ENCODE peak calls at places on chromosomes 2 and 18, in nine cellular contexts. O is pancreas, Z is breast epithelium, R is AG10803, X is hippocampal formation, I is left ventricle myocardium superior, Q is 8988T, W is lower leg skin, F is WTC11. P is an unnamed sample.
A peak's percentile ranks its signal among the peaks of the same experiment; 100 is the strongest.

GRCh38 chr2:41989503-41990180 is 58.2 kb upstream of the PKDCC start:
- DNase-seq in O (no peak), Z (no peak), R (peak; percentile 25), X (no peak), I (no peak), Q (no peak), W (peak; percentile 6), F (no peak), P (no peak)

GRCh38 chr2:205685314-205686230 is 3.3 kb downstream of the NRP2 start:
- DNase-seq in O (no peak), Z (no peak), R (peak; percentile 56), X (no peak), I (peak; percentile 45), Q (peak; percentile 78), W (peak; percentile 86), F (peak; percentile 70), P (no peak)

GRCh38 chr2:137255990-137256389 is 490.6 kb downstream of the THSD7B start:
- DNase-seq in O (no peak), Z (no peak), R (peak; percentile 75), X (no peak), I (no peak), Q (no peak), W (no peak), F (no peak), P (no peak)

GRCh38 chr2:215617060-215617824 is 181.4 kb upstream of the FN1 start:
- DNase-seq in O (no peak), Z (no peak), R (no peak), X (no peak), I (no peak), Q (no peak), W (no peak), F (no peak), P (no peak)

GRCh38 chr18:9803698-9804516 is 81.9 kb upstream of the TXNDC2 start:
- DNase-seq in O (no peak), Z (peak; percentile 47), R (no peak), X (no peak), I (peak; percentile 58), Q (no peak), W (no peak), F (peak; percentile 28), P (peak; percentile 65)

GRCh38 chr2:201090574-201090973 is 18.8 kb downstream of the NDUFB3 start:
- DNase-seq in O (no peak), Z (no peak), R (no peak), X (no peak), I (no peak), Q (no peak), W (no peak), F (no peak), P (no peak)

GRCh38 chr2:95760839-95761525 is 169.2 kb downstream of the TRIM43 start:
- DNase-seq in O (no peak), Z (no peak), R (peak; percentile 78), X (no peak), I (no peak), Q (peak; percentile 15), W (peak; percentile 76), F (no peak), P (no peak)

GRCh38 chr2:168211664-168212163 is 35.7 kb downstream of the STK39 start:
- DNase-seq in O (no peak), Z (no peak), R (no peak), X (no peak), I (no peak), Q (no peak), W (no peak), F (no peak), P (no peak)

GRCh38 chr2:10286216-10287037 is 16.3 kb upstream of the HPCAL1 start:
- DNase-seq in O (peak; percentile 67), Z (no peak), R (no peak), X (no peak), I (peak; percentile 77), Q (no peak), W (no peak), F (no peak), P (no peak)

GRCh38 chr18:23826850-23827620 is 137.8 kb downstream of the LAMA3 start:
- DNase-seq in O (no peak), Z (no peak), R (peak; percentile 33), X (no peak), I (no peak), Q (no peak), W (no peak), F (no peak), P (no peak)

GRCh38 chr2:68045337-68045736 is 17.5 kb downstream of the C1D start:
- DNase-seq in O (no peak), Z (no peak), R (peak; percentile 49), X (no peak), I (no peak), Q (no peak), W (no peak), F (no peak), P (peak; percentile 14)

GRCh38 chr18:23810396-23810795 is 121.1 kb downstream of the LAMA3 start:
- DNase-seq in O (no peak), Z (no peak), R (no peak), X (no peak), I (no peak), Q (no peak), W (no peak), F (no peak), P (no peak)

GRCh38 chr2:222830164-222830563 is 30.7 kb upstream of the ACSL3 start:
- DNase-seq in O (no peak), Z (no peak), R (no peak), X (no peak), I (no peak), Q (no peak), W (no peak), F (no peak), P (no peak)

GRCh38 chr2:101759162-101759561 is 61.7 kb downstream of the MAP4K4 start:
- DNase-seq in O (no peak), Z (no peak), R (peak; percentile 92), X (no peak), I (no peak), Q (no peak), W (no peak), F (no peak), P (no peak)

GRCh38 chr18:12637901-12638633 is 19.8 kb downstream of the SPIRE1 start:
- DNase-seq in O (no peak), Z (no peak), R (peak; percentile 87), X (no peak), I (no peak), Q (no peak), W (no peak), F (no peak), P (no peak)

GRCh38 chr2:10963155-10963554 is 51.4 kb downstream of the KCNF1 start:
- DNase-seq in O (no peak), Z (no peak), R (peak; percentile 38), X (peak; percentile 18), I (no peak), Q (no peak), W (no peak), F (no peak), P (no peak)

GRCh38 chr2:187213788-187214187 is 234.3 kb downstream of the CALCRL start:
- DNase-seq in O (no peak), Z (no peak), R (no peak), X (no peak), I (no peak), Q (no peak), W (no peak), F (no peak), P (no peak)

GRCh38 chr2:218852911-218853667 is 6.5 kb upstream of the WNT6 start:
- DNase-seq in O (peak; percentile 48), Z (peak; percentile 38), R (peak; percentile 42), X (peak; percentile 46), I (peak; percentile 62), Q (no peak), W (peak; percentile 94), F (peak; percentile 83), P (peak; percentile 52)

GRCh38 chr2:166972418-166972817 is 84.1 kb downstream of the XIRP2 start:
- DNase-seq in O (no peak), Z (no peak), R (no peak), X (no peak), I (no peak), Q (no peak), W (no peak), F (no peak), P (no peak)

GRCh38 chr2:233867993-233868532 is at the start of gene MSL3B:
- DNase-seq in O (peak; percentile 39), Z (no peak), R (peak; percentile 54), X (no peak), I (peak; percentile 66), Q (peak; percentile 49), W (no peak), F (peak; percentile 31), P (no peak)

GRCh38 chr2:204022550-204022949 is 86.0 kb downstream of the ICOS start:
- DNase-seq in O (no peak), Z (no peak), R (no peak), X (no peak), I (no peak), Q (no peak), W (no peak), F (no peak), P (no peak)

GRCh38 chr2:62074233-62074632 is 121.7 kb upstream of the B3GNT2 start:
- DNase-seq in O (no peak), Z (no peak), R (no peak), X (no peak), I (no peak), Q (no peak), W (no peak), F (peak; percentile 26), P (no peak)

GRCh38 chr18:47163241-47163640 is 12.9 kb downstream of the IER3IP1 start:
- DNase-seq in O (no peak), Z (no peak), R (peak; percentile 52), X (no peak), I (no peak), Q (no peak), W (no peak), F (no peak), P (no peak)

P was measured in prostate gland.